ENCODE peak calls at places on chromosomes 12 and 14, in six cellular contexts. Z, S, B, M, F and N are unnamed samples.

GRCh38 chr14:104690266-104690711 is 871 bp downstream of the INF2 start:
- DNase-seq in S (no peak), F (no peak), B (no peak), Z (no peak), M (no peak), N (no peak)

GRCh38 chr14:51304428-51304827 is 64.4 kb downstream of the TMX1 start:
- DNase-seq in F (no peak), M (no peak), Z (no peak), B (no peak), S (no peak), N (no peak)

GRCh38 chr12:16612647-16613046 is 6.7 kb upstream of the LMO3 start:
- DNase-seq in Z (no peak), B (no peak), M (no peak), F (no peak), S (no peak), N (no peak)

GRCh38 chr14:96581902-96582640 is 79.9 kb downstream of the PAPOLA start:
- DNase-seq in F (no peak), S (no peak), M (no peak), B (no peak), Z (peak), N (no peak)

GRCh38 chr14:100065161-100065871 is at the start of gene EVL:
- DNase-seq in S (no peak), M (peak), B (peak), F (no peak), Z (no peak), N (peak)

GRCh38 chr14:36657409-36658090 is 4.1 kb upstream of the PAX9 start:
- DNase-seq in F (no peak), M (no peak), B (no peak), S (no peak), Z (no peak), N (peak)

GRCh38 chr12:54725233-54725843 is 77.2 kb upstream of the DCD start:
- DNase-seq in S (no peak), Z (peak), B (no peak), F (peak), M (no peak), N (no peak)

GRCh38 chr14:50607181-50607580 is 47.2 kb downstream of the ATL1 start:
- DNase-seq in F (no peak), Z (no peak), S (no peak), M (no peak), B (no peak), N (no peak)

GRCh38 chr14:103880334-103880985 is 33.1 kb upstream of the PPP1R13B start:
- DNase-seq in M (no peak), B (peak), Z (peak), S (no peak), F (peak), N (no peak)

GRCh38 chr12:113860950-113861349 is 105.2 kb downstream of the RBM19 start:
- DNase-seq in F (no peak), B (no peak), M (no peak), S (no peak), Z (peak), N (no peak)

GRCh38 chr12:6092784-6093722 is 31.4 kb downstream of the VWF start:
- DNase-seq in S (no peak), B (no peak), Z (peak), M (no peak), F (no peak), N (no peak)

GRCh38 chr14:51478241-51478640 is 173.5 kb upstream of the FRMD6 start:
- DNase-seq in Z (peak), B (no peak), S (no peak), F (no peak), M (no peak), N (no peak)

GRCh38 chr12:40105265-40105514 is 691 bp downstream of the SLC2A13 start:
- DNase-seq in S (no peak), Z (peak), M (no peak), B (no peak), F (no peak), N (no peak)

GRCh38 chr14:67480011-67480410 is 8.5 kb downstream of the TMEM229B start:
- DNase-seq in B (no peak), M (no peak), F (no peak), S (no peak), Z (no peak), N (no peak)

GRCh38 chr14:68404652-68405183 is 388.1 kb downstream of the ZFP36L1 start:
- DNase-seq in F (no peak), S (no peak), B (no peak), M (peak), Z (no peak), N (no peak)

GRCh38 chr12:52238916-52239649 is 6.0 kb downstream of the KRT7 start:
- DNase-seq in B (no peak), F (no peak), Z (no peak), S (no peak), M (no peak), N (no peak)

GRCh38 chr14:65853407-65853955 is 441.0 kb downstream of the FUT8 start:
- DNase-seq in F (no peak), S (no peak), B (no peak), Z (no peak), M (no peak), N (no peak)

GRCh38 chr12:125193376-125193775 is 128.1 kb downstream of the AACS start:
- DNase-seq in S (no peak), B (no peak), Z (no peak), M (no peak), F (no peak), N (no peak)

GRCh38 chr14:90454041-90455000 is 57.5 kb downstream of the CALM1 start:
- DNase-seq in F (peak), B (peak), Z (peak), M (no peak), S (no peak), N (no peak)

GRCh38 chr12:3150820-3151590 is 73.8 kb downstream of the TSPAN9 start:
- DNase-seq in S (no peak), Z (no peak), F (no peak), M (no peak), B (no peak), N (no peak)

GRCh38 chr12:50517456-50518048 is 12.8 kb downstream of the DIP2B start:
- DNase-seq in M (peak), S (no peak), B (no peak), F (peak), Z (peak), N (peak)

GRCh38 chr12:26809611-26810298 is 23.2 kb downstream of the ITPR2 start:
- DNase-seq in Z (no peak), M (no peak), B (no peak), F (no peak), S (no peak), N (no peak)

GRCh38 chr12:108561852-108562347 is 496 bp upstream of the ISCU start:
- DNase-seq in M (no peak), B (no peak), S (no peak), Z (no peak), F (peak), N (no peak)

GRCh38 chr12:62347922-62348650 is 87.9 kb downstream of the USP15 start:
- DNase-seq in F (no peak), Z (no peak), B (no peak), M (no peak), S (no peak), N (no peak)

GRCh38 chr12:132836803-132837331 is 8.2 kb upstream of the GOLGA3 start:
- DNase-seq in B (no peak), F (no peak), M (no peak), S (no peak), Z (no peak), N (peak)